ENCODE peak calls at places on chromosomes 7 and 10, in four cellular contexts. K is LoVo, L is posterior vena cava, Z is HTR-8/SVneo. E is an unnamed sample.

GRCh38 chr10:51905050-51905449 is 205.7 kb upstream of the CSTF2T start:
- DNase-seq in K (no peak), L (no peak), Z (no peak), E (no peak)

GRCh38 chr7:74364061-74364460 is 74.9 kb downstream of the CLIP2 start:
- DNase-seq in K (no peak), L (no peak), Z (no peak), E (no peak)

GRCh38 chr10:27747096-27747451 is 1.5 kb upstream of the MKX start:
- DNase-seq in K (no peak), L (no peak), Z (no peak), E (no peak)

GRCh38 chr10:58998924-58999713 is 177.3 kb upstream of the PHYHIPL start:
- DNase-seq in K (no peak), L (peak), Z (no peak), E (no peak)

GRCh38 chr10:95214369-95214768 is 20.3 kb downstream of the ACSM6 start:
- DNase-seq in K (peak), L (no peak), Z (no peak), E (no peak)

GRCh38 chr10:123069271-123069670 is 60.5 kb downstream of the ACADSB start:
- DNase-seq in K (no peak), L (no peak), Z (no peak), E (peak)

GRCh38 chr10:6140141-6140841 is 51.5 kb downstream of the RBM17 start:
- DNase-seq in K (peak), L (peak), Z (no peak), E (no peak)

GRCh38 chr7:7992502-7992901 is 23.9 kb downstream of the GLCCI1 start:
- DNase-seq in K (no peak), L (no peak), Z (no peak), E (no peak)

GRCh38 chr10:4195214-4195613 is 410.2 kb upstream of the KLF6 start:
- DNase-seq in K (no peak), L (no peak), Z (peak), E (no peak)

GRCh38 chr7:24419070-24419469 is 135.1 kb downstream of the NPY start:
- DNase-seq in K (no peak), L (no peak), Z (peak), E (no peak)

GRCh38 chr7:6438427-6438826 is 9.3 kb downstream of the DAGLB start:
- DNase-seq in K (no peak), L (peak), Z (no peak), E (no peak)

GRCh38 chr7:110522061-110522750 is 568.7 kb upstream of the LRRN3 start:
- DNase-seq in K (no peak), L (no peak), Z (no peak), E (no peak)

GRCh38 chr10:132607961-132608495 is 70.4 kb downstream of the INPP5A start:
- DNase-seq in K (no peak), L (peak), Z (no peak), E (no peak)

GRCh38 chr7:159064121-159064815 is 80.4 kb downstream of the VIPR2 start:
- DNase-seq in K (no peak), L (no peak), Z (no peak), E (peak)

GRCh38 chr7:140036224-140036651 is 26.5 kb downstream of the PARP12 start:
- DNase-seq in K (no peak), L (no peak), Z (no peak), E (no peak)

GRCh38 chr7:155815332-155816191 is 3.3 kb upstream of the SHH start:
- DNase-seq in K (peak), L (no peak), Z (peak), E (no peak)

GRCh38 chr7:125516194-125516593 is 586.6 kb upstream of the POT1 start:
- DNase-seq in K (no peak), L (no peak), Z (no peak), E (no peak)

GRCh38 chr10:32326680-32327363 is 20.1 kb downstream of the EPC1 start:
- DNase-seq in K (no peak), L (no peak), Z (no peak), E (no peak)

GRCh38 chr7:78218051-78218450 is 419.5 kb downstream of the PHTF2 start:
- DNase-seq in K (no peak), L (no peak), Z (no peak), E (no peak)

GRCh38 chr10:119803264-119803663 is 69.4 kb downstream of the MCMBP start:
- DNase-seq in K (no peak), L (no peak), Z (peak), E (no peak)

E was measured in esophagus muscularis mucosa.